ENCODE peak calls at places on chromosomes 1 and 21, in seven cellular contexts. I is G401; T is substantia nigra; G is GM04503; Z is A549; B is amniotic stem cell; H is CD8-positive, alpha-beta T cell. N is an unnamed sample.

GRCh38 chr1:155052412-155053400 is 1.6 kb downstream of the ADAM15 start:
- DNase-seq in I (no peak), T (no peak), G (no peak), Z (peak), B (no peak), H (no peak), N (peak)

GRCh38 chr1:227958617-227959324 is 11.0 kb upstream of the WNT9A start:
- DNase-seq in I (no peak), T (no peak), G (no peak), Z (no peak), B (no peak), H (peak), N (no peak)

GRCh38 chr1:76303348-76303712 is 228.8 kb downstream of the ST6GALNAC3 start:
- DNase-seq in I (no peak), T (no peak), G (no peak), Z (no peak), B (no peak), H (no peak), N (no peak)

GRCh38 chr1:32984090-32984828 is 19.6 kb upstream of the RNF19B start:
- DNase-seq in I (no peak), T (no peak), G (no peak), Z (no peak), B (no peak), H (no peak), N (no peak)

GRCh38 chr1:39657923-39658485 is 13.9 kb downstream of the NT5C1A start:
- DNase-seq in I (peak), T (no peak), G (no peak), Z (peak), B (peak), H (peak), N (peak)

GRCh38 chr1:117842408-117843170 is 86.8 kb downstream of the GDAP2 start:
- DNase-seq in I (no peak), T (no peak), G (no peak), Z (no peak), B (no peak), H (no peak), N (no peak)

GRCh38 chr21:37207441-37208009 is 59.6 kb downstream of the VPS26C start:
- DNase-seq in I (peak), T (no peak), G (no peak), Z (no peak), B (no peak), H (no peak), N (no peak)

GRCh38 chr1:158013840-158014520 is 20.5 kb downstream of the KIRREL1 start:
- DNase-seq in I (no peak), T (no peak), G (no peak), Z (no peak), B (no peak), H (no peak), N (no peak)

GRCh38 chr1:180415985-180416633 is 86.3 kb downstream of the ACBD6 start:
- DNase-seq in I (peak), T (no peak), G (peak), Z (peak), B (no peak), H (no peak), N (no peak)

GRCh38 chr1:44947060-44947773 is 39.2 kb downstream of the EIF2B3 start:
- DNase-seq in I (peak), T (no peak), G (peak), Z (no peak), B (peak), H (no peak), N (no peak)

GRCh38 chr1:93702102-93702827 is 20.6 kb upstream of the BCAR3 start:
- DNase-seq in I (no peak), T (no peak), G (no peak), Z (no peak), B (no peak), H (peak), N (peak)

GRCh38 chr21:44535963-44536362 is 4.0 kb downstream of the KRTAP10-1 start:
- DNase-seq in I (no peak), T (no peak), G (no peak), Z (no peak), B (no peak), H (no peak), N (peak)

GRCh38 chr1:41898191-41898713 is 20.5 kb downstream of the HIVEP3 start:
- DNase-seq in I (no peak), T (no peak), G (no peak), Z (peak), B (no peak), H (peak), N (no peak)

GRCh38 chr1:46513536-46513935 is 23.9 kb downstream of the DMBX1 start:
- DNase-seq in I (no peak), T (no peak), G (no peak), Z (no peak), B (no peak), H (no peak), N (no peak)

GRCh38 chr1:79042117-79042516 is 35.6 kb upstream of the ADGRL4 start:
- DNase-seq in I (no peak), T (no peak), G (no peak), Z (peak), B (no peak), H (no peak), N (no peak)

GRCh38 chr1:155977607-155978324 is 581 bp downstream of the ARHGEF2 start:
- DNase-seq in I (peak), T (no peak), G (no peak), Z (peak), B (no peak), H (peak), N (peak)

GRCh38 chr1:234617135-234617985 is 7.4 kb upstream of the IRF2BP2 start:
- DNase-seq in I (no peak), T (no peak), G (peak), Z (no peak), B (no peak), H (no peak), N (no peak)

GRCh38 chr1:150579110-150579954 is at the start of gene MCL1:
- DNase-seq in I (peak), T (peak), G (peak), Z (peak), B (peak), H (peak), N (peak)

GRCh38 chr1:180358649-180359048 is 128.6 kb downstream of the LHX4 start:
- DNase-seq in I (peak), T (no peak), G (no peak), Z (no peak), B (no peak), H (no peak), N (peak)

GRCh38 chr1:59638172-59638800 is 176.5 kb upstream of the HOOK1 start:
- DNase-seq in I (peak), T (no peak), G (peak), Z (peak), B (peak), H (no peak), N (no peak)

GRCh38 chr1:213014642-213015041 is 1.0 kb downstream of the ANGEL2 start:
- DNase-seq in I (peak), T (no peak), G (no peak), Z (peak), B (no peak), H (no peak), N (no peak)

GRCh38 chr1:67514299-67514698 is 84.1 kb upstream of the SERBP1 start:
- DNase-seq in I (no peak), T (no peak), G (no peak), Z (peak), B (no peak), H (no peak), N (no peak)

GRCh38 chr1:18681423-18681835 is 50.8 kb downstream of the PAX7 start:
- DNase-seq in I (peak), T (no peak), G (no peak), Z (peak), B (no peak), H (no peak), N (no peak)

GRCh38 chr1:16628361-16629111 is 15.2 kb upstream of the NBPF1 start:
- DNase-seq in I (no peak), T (no peak), G (no peak), Z (no peak), B (no peak), H (peak), N (peak)

GRCh38 chr1:162916821-162917613 is 56.0 kb upstream of the CCDC190 start:
- DNase-seq in I (no peak), T (no peak), G (no peak), Z (no peak), B (no peak), H (no peak), N (no peak)

GRCh38 chr1:198107041-198107440 is 49.8 kb upstream of the NEK7 start:
- DNase-seq in I (no peak), T (no peak), G (no peak), Z (peak), B (no peak), H (no peak), N (no peak)

GRCh38 chr1:225427249-225428065 is at the start of gene LBR:
- DNase-seq in I (peak), T (peak), G (no peak), Z (no peak), B (no peak), H (no peak), N (peak)

GRCh38 chr1:212218911-212219310 is 66.3 kb upstream of the PPP2R5A start:
- DNase-seq in I (no peak), T (no peak), G (peak), Z (no peak), B (peak), H (no peak), N (no peak)

N was measured in Right ventricle myocardium superior.